ENCODE peak calls at places on chromosomes 4 and X, in five cellular contexts. Y is GM12892, V is ovary, A is endothelial cell of umbilical vein, G is A549. W is an unnamed sample.

GRCh38 chr4:117334451-117335188 is 249.2 kb upstream of the TRAM1L1 start:
- DNase-seq in G (no peak), A (no peak), Y (no peak), V (no peak), W (no peak)

GRCh38 chr4:155033604-155034003 is 174.8 kb upstream of the NPY2R start:
- DNase-seq in A (no peak), V (no peak), G (no peak), Y (no peak), W (no peak)

GRCh38 chr4:141046255-141046654 is 87.0 kb downstream of the RNF150 start:
- DNase-seq in Y (no peak), G (no peak), V (peak; percentile 37), A (no peak), W (no peak)

GRCh38 chr4:48974979-48975640 is 11.0 kb upstream of the CWH43 start:
- DNase-seq in V (no peak), G (no peak), A (no peak), Y (no peak), W (no peak)

GRCh38 chrX:29196501-29196900 is 609.3 kb downstream of the IL1RAPL1 start:
- DNase-seq in V (no peak), G (no peak), A (no peak), Y (no peak), W (no peak)

GRCh38 chr4:117768610-117769009 is 265.7 kb upstream of the NDST3 start:
- DNase-seq in Y (no peak), G (no peak), V (no peak), A (no peak), W (no peak)

GRCh38 chrX:19791562-19791961 is 95.8 kb downstream of the SH3KBP1 start:
- DNase-seq in Y (no peak), A (no peak), V (no peak), G (no peak), W (no peak)

GRCh38 chr4:38967260-38968095 is 64.7 kb downstream of the TMEM156 start:
- DNase-seq in Y (no peak), G (no peak), A (peak; percentile 9), V (no peak), W (peak; percentile 62)

GRCh38 chr4:109184421-109184956 is 118.0 kb downstream of the COL25A1 start:
- DNase-seq in A (peak; percentile 78), V (no peak), G (no peak), Y (no peak), W (no peak)

GRCh38 chrX:39726810-39727209 is 370.9 kb downstream of the BCOR start:
- DNase-seq in G (no peak), V (no peak), Y (no peak), A (peak; percentile 43), W (no peak)

GRCh38 chr4:182642831-182643230 is 274.4 kb downstream of the DCTD start:
- DNase-seq in V (no peak), A (peak; percentile 54), G (peak; percentile 0), Y (no peak), W (no peak)

GRCh38 chr4:19177616-19178015 is 1074.1 kb upstream of the SLIT2 start:
- DNase-seq in Y (no peak), V (no peak), A (no peak), G (no peak), W (no peak)

GRCh38 chr4:158833602-158834001 is 64.8 kb downstream of the FNIP2 start:
- DNase-seq in G (no peak), Y (no peak), V (no peak), A (no peak), W (no peak)

GRCh38 chr4:65865489-65865888 is 195.2 kb upstream of the EPHA5 start:
- DNase-seq in Y (no peak), A (peak; percentile 55), V (no peak), G (no peak), W (peak; percentile 1)

GRCh38 chr4:109248322-109248895 is 54.0 kb downstream of the COL25A1 start:
- DNase-seq in V (no peak), G (no peak), Y (no peak), A (no peak), W (no peak)

DNA sequence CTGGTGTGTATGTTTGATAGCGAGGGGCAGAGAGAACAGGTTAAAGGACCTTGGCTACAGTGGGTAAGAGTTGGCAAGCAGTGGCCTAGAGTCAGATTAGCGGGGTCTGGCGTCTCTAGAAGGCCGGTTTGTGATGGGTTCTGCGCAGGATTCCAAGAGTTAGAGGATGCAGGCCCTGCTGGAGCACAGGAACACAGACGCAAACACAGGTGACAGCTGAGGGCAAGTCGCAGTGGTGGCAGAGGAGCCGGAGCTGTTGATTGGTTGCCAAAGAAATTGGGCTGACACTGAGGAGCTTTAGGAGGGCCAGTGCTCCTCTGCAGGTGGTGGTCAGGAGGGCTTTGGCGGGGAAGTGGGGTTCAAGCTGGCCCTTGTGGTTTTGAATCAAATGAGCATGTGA is 3.8 kb downstream of the TADA2B start:
- DNase-seq in V (no peak), G (no peak), A (no peak), Y (no peak), W (no peak)
- TF ChIP-seq POLR2A in V (no peak), G (no peak), A (no peak), Y (no peak), W (no peak)

GRCh38 chrX:49269010-49269767 is 404 bp upstream of the PPP1R3F start:
- DNase-seq in Y (peak; percentile 80), V (peak; percentile 97), G (peak; percentile 95), A (peak; percentile 97), W (peak; percentile 98)
- TF ChIP-seq POLR2A in Y (peak; percentile 80), V (peak; percentile 41), G (peak; percentile 89), A (peak; percentile 67), W (peak; percentile 90)

GRCh38 chr4:186348433-186348832 is 82.4 kb downstream of the F11 start:
- DNase-seq in A (no peak), V (no peak), G (no peak), Y (no peak), W (no peak)
- TF ChIP-seq POLR2A in A (no peak), V (no peak), G (no peak), Y (no peak), W (no peak)

GRCh38 chr4:1928356-1929235 is 57.4 kb downstream of the NSD2 start:
- DNase-seq in G (no peak), Y (no peak), V (no peak), A (no peak), W (peak; percentile 41)
- TF ChIP-seq POLR2A in G (no peak), Y (no peak), V (no peak), A (no peak), W (no peak)

DNA sequence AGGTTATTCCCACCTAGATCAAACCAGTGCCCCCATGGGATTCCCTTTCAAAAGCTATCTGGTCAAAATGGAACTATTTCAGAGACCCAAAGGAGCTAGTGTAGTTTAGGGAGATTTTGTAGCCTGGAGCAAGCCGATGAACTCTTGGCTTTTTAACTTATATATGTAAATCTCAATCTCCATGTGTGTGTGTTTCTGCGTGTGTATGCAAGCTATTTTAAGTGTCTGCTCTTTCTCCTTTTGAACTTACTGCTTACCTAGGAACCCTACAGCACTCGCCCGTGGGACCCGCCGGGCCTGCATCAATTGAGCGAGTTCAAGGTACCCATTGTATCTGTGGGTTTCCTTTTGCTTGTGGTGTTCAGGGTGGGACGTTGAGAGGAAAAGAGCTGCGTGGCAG is 10.4 kb downstream of the CSTF2 start:
- DNase-seq in G (no peak), V (no peak), Y (no peak), A (no peak), W (no peak)
- TF ChIP-seq POLR2A in G (no peak), V (no peak), Y (no peak), A (no peak), W (no peak)

DNA sequence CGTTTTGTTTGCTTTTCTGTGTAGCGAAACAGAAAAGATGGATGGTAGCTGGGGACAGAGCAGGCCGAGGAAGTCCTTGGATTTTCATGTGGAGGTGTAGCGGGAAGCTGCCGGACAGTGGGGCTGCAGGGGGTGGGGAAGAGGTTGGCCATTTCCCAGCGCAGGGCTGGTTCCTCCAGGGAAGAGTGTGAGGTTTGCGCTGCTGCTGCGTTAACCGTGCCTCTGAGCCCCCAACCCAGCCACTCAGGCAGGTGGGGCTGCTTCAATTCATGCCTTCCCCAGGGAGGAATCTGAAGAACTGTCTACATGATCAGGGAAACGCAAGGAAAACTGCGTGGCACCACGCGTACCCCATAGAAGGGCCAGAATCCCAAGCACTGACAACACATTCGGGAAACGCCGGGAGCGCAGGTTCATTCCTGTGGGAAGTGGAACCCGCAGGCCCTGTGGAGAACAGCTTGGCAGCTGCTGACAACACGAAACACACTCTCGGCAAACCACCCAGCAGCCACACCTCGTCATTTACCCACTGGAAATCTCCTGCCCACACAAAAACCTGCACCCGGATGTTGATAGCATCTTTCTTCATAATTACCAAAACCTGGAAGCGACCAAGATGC is 57.7 kb downstream of the PCGF3 start:
- DNase-seq in A (no peak), G (no peak), V (no peak), Y (no peak), W (no peak)
- TF ChIP-seq POLR2A in A (no peak), G (no peak), V (no peak), Y (no peak), W (no peak)

GRCh38 chr4:53365486-53366300 is at the start of gene SCFD2:
- DNase-seq in G (peak; percentile 93), Y (peak; percentile 85), V (peak; percentile 97), A (peak; percentile 96), W (peak; percentile 95)
- TF ChIP-seq POLR2A in G (peak; percentile 48), Y (peak; percentile 71), V (peak; percentile 23), A (peak; percentile 67), W (peak; percentile 67)

DNA sequence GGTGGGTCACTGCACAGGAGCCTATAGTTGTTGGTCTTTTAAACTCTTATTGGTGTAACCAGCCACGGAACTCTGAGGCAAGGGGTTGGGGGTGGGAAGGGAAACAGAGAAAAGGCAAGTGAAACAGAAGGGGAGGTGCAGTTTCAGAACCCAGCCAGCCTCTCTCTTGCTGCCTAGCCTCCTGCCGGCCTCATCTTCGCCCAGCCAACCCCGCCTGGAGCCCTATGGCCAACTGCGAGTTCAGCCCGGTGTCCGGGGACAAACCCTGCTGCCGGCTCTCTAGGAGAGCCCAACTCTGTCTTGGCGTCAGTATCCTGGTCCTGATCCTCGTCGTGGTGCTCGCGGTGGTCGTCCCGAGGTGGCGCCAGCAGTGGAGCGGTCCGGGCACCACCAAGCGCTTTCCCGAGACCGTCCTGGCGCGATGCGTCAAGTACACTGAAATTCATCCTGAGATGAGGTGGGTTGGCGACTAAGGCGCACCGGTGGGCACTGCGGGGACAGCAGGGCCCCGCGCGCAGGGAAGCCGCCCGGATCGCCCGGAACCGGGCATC is at the start of gene CD38:
- DNase-seq in V (no peak), A (no peak), Y (peak; percentile 51), G (peak; percentile 10), W (no peak)
- TF ChIP-seq POLR2A in V (no peak), A (no peak), Y (no peak), G (no peak), W (no peak)

DNA sequence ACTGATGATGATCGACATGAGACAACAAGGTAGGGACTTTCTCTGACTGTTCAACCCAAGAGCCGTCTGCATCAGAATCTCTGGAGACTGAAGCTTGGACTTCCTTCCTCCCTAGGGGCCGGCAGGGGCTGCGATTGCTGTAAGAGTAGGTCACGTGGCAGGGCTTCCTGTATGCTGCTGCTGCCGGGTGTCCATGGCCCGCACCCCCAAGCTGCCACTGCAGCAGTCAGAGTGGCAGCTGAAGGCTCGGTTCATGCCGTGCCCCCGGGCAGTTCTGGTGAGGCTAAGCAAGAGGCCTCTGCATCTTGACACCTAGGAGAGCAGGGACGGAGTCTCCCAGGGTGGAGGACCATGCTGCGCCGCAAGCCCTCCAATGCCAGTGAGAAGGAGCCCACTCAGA is at the start of gene SASH3:
- DNase-seq in G (no peak), A (no peak), Y (no peak), V (no peak), W (no peak)
- TF ChIP-seq POLR2A in G (no peak), A (no peak), Y (peak; percentile 87), V (no peak), W (no peak)